ENCODE peak calls at places on chromosome X, in six cellular contexts. One of them, this sample, is unnamed.

GRCh38 chrX:81259008-81259713 is 57.3 kb downstream of the SH3BGRL start:
- DNase-seq in mesendoderm: peak; percentile 1
- DNase-seq in neuronal stem cell: no peak
- DNase-seq in trophoblast cell: no peak
- DNase-seq in IMR-90: peak; percentile 67
- DNase-seq in H1: no peak
- DNase-seq in this sample: peak; percentile 46

GRCh38 chrX:1398431-1399340 is 6.8 kb upstream of the SLC25A6 start:
- DNase-seq in mesendoderm: no peak
- DNase-seq in neuronal stem cell: no peak
- DNase-seq in trophoblast cell: no peak
- DNase-seq in IMR-90: peak; percentile 16
- DNase-seq in H1: no peak
- DNase-seq in this sample: peak; percentile 33

GRCh38 chrX:126137899-126138298 is 28.2 kb downstream of the DCAF12L2 start:
- DNase-seq in mesendoderm: peak; percentile 28
- DNase-seq in neuronal stem cell: no peak
- DNase-seq in trophoblast cell: no peak
- DNase-seq in IMR-90: no peak
- DNase-seq in H1: no peak
- DNase-seq in this sample: no peak

GRCh38 chrX:110032534-110033161 is 29.7 kb downstream of the TMEM164 start:
- DNase-seq in mesendoderm: no peak
- DNase-seq in neuronal stem cell: no peak
- DNase-seq in trophoblast cell: no peak
- DNase-seq in IMR-90: no peak
- DNase-seq in H1: no peak
- DNase-seq in this sample: no peak

GRCh38 chrX:70301716-70302115 is 11.8 kb downstream of the KIF4A start:
- DNase-seq in mesendoderm: peak; percentile 0
- DNase-seq in neuronal stem cell: no peak
- DNase-seq in trophoblast cell: no peak
- DNase-seq in IMR-90: peak; percentile 52
- DNase-seq in H1: no peak
- DNase-seq in this sample: peak; percentile 85

GRCh38 chrX:133090410-133090809 is 6.5 kb downstream of the USP26 start:
- DNase-seq in mesendoderm: no peak
- DNase-seq in neuronal stem cell: no peak
- DNase-seq in trophoblast cell: no peak
- DNase-seq in IMR-90: no peak
- DNase-seq in H1: no peak
- DNase-seq in this sample: no peak

GRCh38 chrX:56385336-56385735 is 153.2 kb downstream of the KLF8 start:
- DNase-seq in mesendoderm: no peak
- DNase-seq in neuronal stem cell: no peak
- DNase-seq in trophoblast cell: no peak
- DNase-seq in IMR-90: no peak
- DNase-seq in H1: no peak
- DNase-seq in this sample: no peak

GRCh38 chrX:34406580-34406979 is 250.5 kb downstream of the TMEM47 start:
- DNase-seq in mesendoderm: no peak
- DNase-seq in neuronal stem cell: no peak
- DNase-seq in trophoblast cell: no peak
- DNase-seq in IMR-90: no peak
- DNase-seq in H1: no peak
- DNase-seq in this sample: no peak

GRCh38 chrX:34300871-34301270 is 168.8 kb upstream of the FAM47A start:
- DNase-seq in mesendoderm: peak; percentile 62
- DNase-seq in neuronal stem cell: peak; percentile 2
- DNase-seq in trophoblast cell: no peak
- DNase-seq in IMR-90: peak; percentile 58
- DNase-seq in H1: no peak
- DNase-seq in this sample: peak; percentile 39

GRCh38 chrX:124230573-124231300 is 101.7 kb upstream of the TEX13D start:
- DNase-seq in mesendoderm: no peak
- DNase-seq in neuronal stem cell: no peak
- DNase-seq in trophoblast cell: no peak
- DNase-seq in IMR-90: no peak
- DNase-seq in H1: no peak
- DNase-seq in this sample: no peak

GRCh38 chrX:149807747-149808458 is 26.2 kb downstream of the MAGEA9 start:
- DNase-seq in mesendoderm: no peak
- DNase-seq in neuronal stem cell: no peak
- DNase-seq in trophoblast cell: no peak
- DNase-seq in IMR-90: no peak
- DNase-seq in H1: no peak
- DNase-seq in this sample: no peak

GRCh38 chrX:103254921-103255455 is at the start of gene TCEAL8:
- DNase-seq in mesendoderm: peak; percentile 94
- DNase-seq in neuronal stem cell: peak; percentile 50
- DNase-seq in trophoblast cell: peak; percentile 65
- DNase-seq in IMR-90: peak; percentile 74
- DNase-seq in H1: peak; percentile 61
- DNase-seq in this sample: peak; percentile 84

GRCh38 chrX:154738013-154738738 is 12.7 kb downstream of the GAB3 start:
- DNase-seq in mesendoderm: no peak
- DNase-seq in neuronal stem cell: no peak
- DNase-seq in trophoblast cell: peak; percentile 52
- DNase-seq in IMR-90: peak; percentile 92
- DNase-seq in H1: no peak
- DNase-seq in this sample: peak; percentile 88

GRCh38 chrX:136861877-136862276 is 18.6 kb downstream of the RBMX start:
- DNase-seq in mesendoderm: no peak
- DNase-seq in neuronal stem cell: no peak
- DNase-seq in trophoblast cell: no peak
- DNase-seq in IMR-90: no peak
- DNase-seq in H1: no peak
- DNase-seq in this sample: no peak

GRCh38 chrX:15151267-15152196 is 118.4 kb downstream of the ASB9 start:
- DNase-seq in mesendoderm: peak; percentile 5
- DNase-seq in neuronal stem cell: no peak
- DNase-seq in trophoblast cell: no peak
- DNase-seq in IMR-90: no peak
- DNase-seq in H1: no peak
- DNase-seq in this sample: no peak

GRCh38 chrX:114361076-114361475 is 222.8 kb upstream of the HTR2C start:
- DNase-seq in mesendoderm: no peak
- DNase-seq in neuronal stem cell: no peak
- DNase-seq in trophoblast cell: no peak
- DNase-seq in IMR-90: no peak
- DNase-seq in H1: no peak
- DNase-seq in this sample: no peak

GRCh38 chrX:114365045-114365834 is 218.6 kb upstream of the HTR2C start:
- DNase-seq in mesendoderm: peak; percentile 3
- DNase-seq in neuronal stem cell: no peak
- DNase-seq in trophoblast cell: no peak
- DNase-seq in IMR-90: no peak
- DNase-seq in H1: no peak
- DNase-seq in this sample: no peak

DNA sequence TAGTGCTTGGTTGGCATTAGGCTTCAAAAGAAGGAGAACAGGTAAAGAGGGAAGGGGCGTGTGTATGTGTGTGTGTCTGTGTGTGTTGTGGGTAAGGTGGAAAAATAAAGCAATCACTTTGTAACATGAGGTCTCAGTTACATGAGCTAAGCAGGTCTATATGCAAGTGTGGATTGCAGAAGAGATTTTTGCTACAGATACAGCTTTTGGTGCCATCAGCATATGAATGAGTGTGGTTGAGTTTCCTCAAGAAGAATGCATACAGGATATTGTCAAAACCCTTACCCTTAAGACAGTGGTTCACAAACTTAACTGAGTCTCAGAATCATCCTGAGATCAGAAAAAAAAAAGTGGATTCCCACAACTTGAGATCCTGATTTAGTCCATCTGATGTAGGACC is 220.5 kb upstream of the HTR2C start:
- DNase-seq in mesendoderm: peak; percentile 73
- DNase-seq in neuronal stem cell: no peak
- DNase-seq in trophoblast cell: no peak
- DNase-seq in IMR-90: no peak
- DNase-seq in H1: no peak
- DNase-seq in this sample: no peak
- H3K23ac ChIP-seq in mesendoderm: no peak overlapping the region
- H3K23ac ChIP-seq in neuronal stem cell: no peak overlapping the region
- H3K23ac ChIP-seq in trophoblast cell: no peak overlapping the region
- H3K23ac ChIP-seq in IMR-90: no peak overlapping the region
- H3K23ac ChIP-seq in H1: no peak overlapping the region
- H3K23ac ChIP-seq in this sample: no peak overlapping the region

DNA sequence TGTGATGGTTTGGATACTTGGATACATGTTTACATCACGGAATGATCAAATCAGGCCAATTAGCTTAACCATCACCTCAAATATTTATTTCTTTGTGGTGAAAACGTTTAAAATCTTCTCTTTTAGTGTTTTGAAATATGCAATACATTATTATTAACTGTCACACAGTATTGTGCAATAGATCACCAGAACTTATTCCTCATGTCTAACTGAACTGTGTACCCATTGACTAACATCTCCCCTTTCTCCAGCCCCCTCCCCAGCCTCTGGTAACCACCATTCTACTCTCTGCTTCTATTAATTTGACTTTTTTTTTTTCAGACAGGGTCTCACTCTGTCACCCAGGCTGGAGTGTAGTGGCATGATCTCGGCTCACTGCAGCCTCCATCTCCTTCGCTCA is 471.9 kb downstream of the BCOR start:
- DNase-seq in mesendoderm: no peak
- DNase-seq in neuronal stem cell: no peak
- DNase-seq in trophoblast cell: no peak
- DNase-seq in IMR-90: no peak
- DNase-seq in H1: no peak
- DNase-seq in this sample: no peak
- H3K9ac ChIP-seq in mesendoderm: no peak overlapping the region
- H3K9ac ChIP-seq in neuronal stem cell: no peak overlapping the region
- H3K9ac ChIP-seq in trophoblast cell: no peak overlapping the region
- H3K9ac ChIP-seq in IMR-90: no peak overlapping the region
- H3K9ac ChIP-seq in H1: no peak overlapping the region
- H3K9ac ChIP-seq in this sample: no peak overlapping the region

DNA sequence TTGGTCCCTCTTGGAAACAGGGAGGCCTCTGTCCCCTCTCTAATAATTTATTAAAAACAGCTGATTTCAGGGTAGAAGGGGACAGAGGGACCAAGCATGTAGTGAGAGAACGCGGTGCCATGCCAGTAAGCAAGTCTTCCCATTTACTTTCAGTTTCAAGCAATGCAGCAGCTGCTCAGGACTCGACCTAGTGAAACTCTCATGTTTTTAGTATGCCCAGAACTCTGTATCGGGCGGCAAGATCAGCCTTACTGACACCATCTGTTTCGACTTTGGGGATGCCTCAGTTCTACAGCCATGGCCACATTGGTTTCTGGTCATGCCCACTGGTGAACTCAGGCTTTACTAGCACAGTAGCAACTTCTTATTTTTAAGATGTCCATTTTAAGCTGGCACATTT is 40.6 kb downstream of the ZNF81 start:
- DNase-seq in mesendoderm: no peak
- DNase-seq in neuronal stem cell: no peak
- DNase-seq in trophoblast cell: no peak
- DNase-seq in IMR-90: no peak
- DNase-seq in H1: no peak
- DNase-seq in this sample: no peak
- H3K4me3 ChIP-seq in mesendoderm: no peak overlapping the region
- H3K4me3 ChIP-seq in neuronal stem cell: no peak overlapping the region
- H3K4me3 ChIP-seq in trophoblast cell: no peak overlapping the region
- H3K4me3 ChIP-seq in IMR-90: no peak overlapping the region
- H3K4me3 ChIP-seq in H1: no peak overlapping the region
- H3K4me3 ChIP-seq in this sample: no peak overlapping the region

DNA sequence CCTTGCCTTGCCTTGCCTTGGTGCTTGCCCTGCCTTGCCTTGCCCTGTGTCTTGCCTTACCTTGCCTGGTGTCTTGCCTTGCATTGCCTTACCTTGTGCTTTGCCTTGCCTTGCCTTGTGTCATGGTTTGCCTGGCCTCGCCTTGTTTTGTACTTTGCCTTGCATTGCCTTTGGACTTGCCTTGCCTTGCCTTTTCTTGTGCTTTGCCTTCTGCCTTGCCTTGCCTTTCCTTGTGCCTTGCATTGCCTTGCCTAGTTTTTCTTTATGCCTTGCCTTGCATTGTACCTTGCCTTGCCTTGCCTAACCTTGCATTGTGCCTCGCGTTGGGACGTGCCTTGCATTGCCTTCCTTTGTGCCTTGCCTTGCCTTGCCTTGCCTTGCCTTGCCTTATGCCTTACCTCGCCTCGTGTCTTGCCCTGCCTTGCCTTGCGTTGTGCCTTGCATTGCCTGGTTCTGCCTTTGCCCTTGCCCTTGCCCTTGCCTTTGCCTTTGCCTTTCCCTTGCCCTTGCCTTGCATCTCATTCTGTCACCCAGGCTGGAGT is 82.8 kb downstream of the TAB3 start:
- DNase-seq in mesendoderm: no peak
- DNase-seq in neuronal stem cell: no peak
- DNase-seq in trophoblast cell: no peak
- DNase-seq in IMR-90: no peak
- DNase-seq in H1: no peak
- DNase-seq in this sample: no peak
- H3K23ac ChIP-seq in mesendoderm: no peak overlapping the region
- H3K23ac ChIP-seq in neuronal stem cell: peak overlapping the region; percentile 34
- H3K23ac ChIP-seq in trophoblast cell: no peak overlapping the region
- H3K23ac ChIP-seq in IMR-90: no peak overlapping the region
- H3K23ac ChIP-seq in H1: no peak overlapping the region
- H3K23ac ChIP-seq in this sample: no peak overlapping the region

DNA sequence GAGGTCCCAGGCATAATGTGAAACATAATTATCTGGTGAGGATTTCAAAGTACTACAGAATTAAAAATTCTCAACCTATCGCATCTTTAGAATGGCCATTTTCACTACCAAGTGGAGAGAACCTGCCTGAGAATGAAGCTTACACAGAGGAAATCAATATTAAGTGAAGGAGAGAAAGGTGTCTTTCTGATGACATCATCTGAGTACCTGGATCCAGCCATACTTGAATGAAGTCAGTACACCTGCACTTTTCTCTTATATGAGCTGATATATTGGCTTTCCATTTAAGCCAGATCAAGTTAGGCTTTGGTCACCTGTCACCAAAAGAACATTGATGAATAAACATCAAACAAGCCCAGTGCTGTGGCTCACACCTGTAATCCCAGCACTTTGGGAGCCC is 118.9 kb upstream of the MED14 start:
- DNase-seq in mesendoderm: no peak
- DNase-seq in neuronal stem cell: no peak
- DNase-seq in trophoblast cell: no peak
- DNase-seq in IMR-90: no peak
- DNase-seq in H1: no peak
- DNase-seq in this sample: no peak
- H3K9ac ChIP-seq in mesendoderm: no peak overlapping the region
- H3K9ac ChIP-seq in neuronal stem cell: no peak overlapping the region
- H3K9ac ChIP-seq in trophoblast cell: no peak overlapping the region
- H3K9ac ChIP-seq in IMR-90: no peak overlapping the region
- H3K9ac ChIP-seq in H1: no peak overlapping the region
- H3K9ac ChIP-seq in this sample: no peak overlapping the region

GRCh38 chrX:47574609-47575325 is 7.5 kb upstream of the TIMP1 start:
- DNase-seq in mesendoderm: peak; percentile 64
- DNase-seq in neuronal stem cell: no peak
- DNase-seq in trophoblast cell: no peak
- DNase-seq in IMR-90: no peak
- DNase-seq in H1: no peak
- DNase-seq in this sample: peak; percentile 48
- H3K4me3 ChIP-seq in mesendoderm: no peak overlapping the region
- H3K4me3 ChIP-seq in neuronal stem cell: peak overlapping the region; percentile 71
- H3K4me3 ChIP-seq in trophoblast cell: no peak overlapping the region
- H3K4me3 ChIP-seq in IMR-90: no peak overlapping the region
- H3K4me3 ChIP-seq in H1: peak overlapping the region; percentile 41
- H3K4me3 ChIP-seq in this sample: no peak overlapping the region

This sample was measured in mesenchymal stem cell.